ENCODE peak calls at places on chromosomes 1 and 21, in five cellular contexts. One of them, this sample, is unnamed.

GRCh38 chr1:27102707-27103468 is 52.0 kb downstream of the SLC9A1 start:
- DNase-seq in bronchial epithelial cell: peak
- DNase-seq in astrocyte of the spinal cord: peak
- DNase-seq in epithelial cell of proximal tubule: no peak
- DNase-seq in BJ: no peak
- DNase-seq in this sample: peak

GRCh38 chr21:44327603-44327974 is 11.6 kb downstream of the CFAP410 start:
- DNase-seq in BJ: no peak
- DNase-seq in astrocyte of the spinal cord: no peak
- DNase-seq in epithelial cell of proximal tubule: no peak
- DNase-seq in bronchial epithelial cell: no peak
- DNase-seq in this sample: no peak

GRCh38 chr1:219710529-219711194 is 97.8 kb upstream of the ZC3H11B start:
- DNase-seq in epithelial cell of proximal tubule: no peak
- DNase-seq in bronchial epithelial cell: peak
- DNase-seq in astrocyte of the spinal cord: peak
- DNase-seq in BJ: peak
- DNase-seq in this sample: no peak

GRCh38 chr21:21682172-21682571 is 684.0 kb downstream of the NCAM2 start:
- DNase-seq in astrocyte of the spinal cord: peak
- DNase-seq in epithelial cell of proximal tubule: no peak
- DNase-seq in BJ: peak
- DNase-seq in bronchial epithelial cell: no peak
- DNase-seq in this sample: no peak

GRCh38 chr1:224644553-224645154 is 28.5 kb downstream of the CNIH3 start:
- DNase-seq in epithelial cell of proximal tubule: no peak
- DNase-seq in astrocyte of the spinal cord: peak
- DNase-seq in BJ: no peak
- DNase-seq in bronchial epithelial cell: peak
- DNase-seq in this sample: no peak

GRCh38 chr1:240906477-240906876 is 294.5 kb upstream of the GREM2 start:
- DNase-seq in astrocyte of the spinal cord: peak
- DNase-seq in epithelial cell of proximal tubule: no peak
- DNase-seq in BJ: no peak
- DNase-seq in bronchial epithelial cell: no peak
- DNase-seq in this sample: no peak

GRCh38 chr21:46307625-46308024 is 16.0 kb downstream of the C21orf58 start:
- DNase-seq in astrocyte of the spinal cord: peak
- DNase-seq in BJ: peak
- DNase-seq in bronchial epithelial cell: peak
- DNase-seq in epithelial cell of proximal tubule: no peak
- DNase-seq in this sample: no peak

GRCh38 chr1:54803761-54804470 is 2.8 kb upstream of the TTC22 start:
- DNase-seq in bronchial epithelial cell: no peak
- DNase-seq in epithelial cell of proximal tubule: no peak
- DNase-seq in BJ: no peak
- DNase-seq in astrocyte of the spinal cord: no peak
- DNase-seq in this sample: no peak

GRCh38 chr1:54953846-54954245 is 26.6 kb upstream of the TMEM61 start:
- DNase-seq in epithelial cell of proximal tubule: no peak
- DNase-seq in bronchial epithelial cell: peak
- DNase-seq in astrocyte of the spinal cord: no peak
- DNase-seq in BJ: no peak
- DNase-seq in this sample: no peak

GRCh38 chr1:5161372-5161771 is 507.0 kb downstream of the AJAP1 start:
- DNase-seq in astrocyte of the spinal cord: no peak
- DNase-seq in epithelial cell of proximal tubule: no peak
- DNase-seq in bronchial epithelial cell: no peak
- DNase-seq in BJ: no peak
- DNase-seq in this sample: no peak

GRCh38 chr1:222893255-222893654 is 78.4 kb downstream of the DISP1 start:
- DNase-seq in epithelial cell of proximal tubule: no peak
- DNase-seq in BJ: no peak
- DNase-seq in bronchial epithelial cell: peak
- DNase-seq in astrocyte of the spinal cord: no peak
- DNase-seq in this sample: no peak

GRCh38 chr1:117571496-117571895 is 34.4 kb upstream of the TENT5C start:
- DNase-seq in bronchial epithelial cell: no peak
- DNase-seq in astrocyte of the spinal cord: no peak
- DNase-seq in BJ: no peak
- DNase-seq in epithelial cell of proximal tubule: no peak
- DNase-seq in this sample: peak

GRCh38 chr1:174222166-174222949 is 63.0 kb downstream of the RABGAP1L start:
- DNase-seq in BJ: no peak
- DNase-seq in astrocyte of the spinal cord: peak
- DNase-seq in epithelial cell of proximal tubule: peak
- DNase-seq in bronchial epithelial cell: peak
- DNase-seq in this sample: no peak

GRCh38 chr1:178023181-178023618 is 53.3 kb upstream of the SEC16B start:
- DNase-seq in bronchial epithelial cell: no peak
- DNase-seq in BJ: no peak
- DNase-seq in astrocyte of the spinal cord: no peak
- DNase-seq in epithelial cell of proximal tubule: no peak
- DNase-seq in this sample: no peak

GRCh38 chr1:93925206-93925605 is 16.0 kb upstream of the GCLM start:
- DNase-seq in epithelial cell of proximal tubule: no peak
- DNase-seq in BJ: no peak
- DNase-seq in astrocyte of the spinal cord: no peak
- DNase-seq in bronchial epithelial cell: no peak
- DNase-seq in this sample: no peak

GRCh38 chr1:81808760-81809159 is 8.0 kb downstream of the ADGRL2 start:
- DNase-seq in bronchial epithelial cell: no peak
- DNase-seq in epithelial cell of proximal tubule: no peak
- DNase-seq in astrocyte of the spinal cord: no peak
- DNase-seq in BJ: no peak
- DNase-seq in this sample: no peak
- TF ChIP-seq CTCF in bronchial epithelial cell: no peak
- TF ChIP-seq CTCF in epithelial cell of proximal tubule: peak
- TF ChIP-seq CTCF in astrocyte of the spinal cord: no peak
- TF ChIP-seq CTCF in BJ: no peak
- TF ChIP-seq CTCF in this sample: peak

GRCh38 chr1:38991638-38992449 is 768 bp downstream of the AKIRIN1 start:
- DNase-seq in BJ: no peak
- DNase-seq in astrocyte of the spinal cord: no peak
- DNase-seq in epithelial cell of proximal tubule: no peak
- DNase-seq in bronchial epithelial cell: no peak
- DNase-seq in this sample: peak

GRCh38 chr1:38992450-38993111 is 1.5 kb downstream of the AKIRIN1 start:
- DNase-seq in epithelial cell of proximal tubule: no peak
- DNase-seq in bronchial epithelial cell: no peak
- DNase-seq in BJ: no peak
- DNase-seq in astrocyte of the spinal cord: no peak
- DNase-seq in this sample: no peak

GRCh38 chr1:38989979-38990378 is 1.1 kb upstream of the AKIRIN1 start:
- DNase-seq in epithelial cell of proximal tubule: no peak
- DNase-seq in BJ: no peak
- DNase-seq in astrocyte of the spinal cord: no peak
- DNase-seq in bronchial epithelial cell: no peak
- DNase-seq in this sample: no peak

GRCh38 chr1:38990401-38990745 is 703 bp upstream of the AKIRIN1 start:
- DNase-seq in bronchial epithelial cell: peak
- DNase-seq in BJ: no peak
- DNase-seq in astrocyte of the spinal cord: peak
- DNase-seq in epithelial cell of proximal tubule: no peak
- DNase-seq in this sample: no peak

GRCh38 chr1:38990746-38991637 is at the start of gene AKIRIN1:
- DNase-seq in BJ: peak
- DNase-seq in epithelial cell of proximal tubule: peak
- DNase-seq in bronchial epithelial cell: peak
- DNase-seq in astrocyte of the spinal cord: peak
- DNase-seq in this sample: peak
- TF ChIP-seq CTCF in BJ: no peak
- TF ChIP-seq CTCF in epithelial cell of proximal tubule: no peak
- TF ChIP-seq CTCF in bronchial epithelial cell: no peak
- TF ChIP-seq CTCF in astrocyte of the spinal cord: no peak
- TF ChIP-seq CTCF in this sample: no peak

GRCh38 chr1:32828341-32828740 is 10.9 kb downstream of the S100PBP start:
- DNase-seq in BJ: no peak
- DNase-seq in astrocyte of the spinal cord: peak
- DNase-seq in bronchial epithelial cell: no peak
- DNase-seq in epithelial cell of proximal tubule: no peak
- DNase-seq in this sample: no peak
- TF ChIP-seq CTCF in BJ: no peak
- TF ChIP-seq CTCF in astrocyte of the spinal cord: peak
- TF ChIP-seq CTCF in bronchial epithelial cell: no peak
- TF ChIP-seq CTCF in epithelial cell of proximal tubule: no peak
- TF ChIP-seq CTCF in this sample: peak

DNA sequence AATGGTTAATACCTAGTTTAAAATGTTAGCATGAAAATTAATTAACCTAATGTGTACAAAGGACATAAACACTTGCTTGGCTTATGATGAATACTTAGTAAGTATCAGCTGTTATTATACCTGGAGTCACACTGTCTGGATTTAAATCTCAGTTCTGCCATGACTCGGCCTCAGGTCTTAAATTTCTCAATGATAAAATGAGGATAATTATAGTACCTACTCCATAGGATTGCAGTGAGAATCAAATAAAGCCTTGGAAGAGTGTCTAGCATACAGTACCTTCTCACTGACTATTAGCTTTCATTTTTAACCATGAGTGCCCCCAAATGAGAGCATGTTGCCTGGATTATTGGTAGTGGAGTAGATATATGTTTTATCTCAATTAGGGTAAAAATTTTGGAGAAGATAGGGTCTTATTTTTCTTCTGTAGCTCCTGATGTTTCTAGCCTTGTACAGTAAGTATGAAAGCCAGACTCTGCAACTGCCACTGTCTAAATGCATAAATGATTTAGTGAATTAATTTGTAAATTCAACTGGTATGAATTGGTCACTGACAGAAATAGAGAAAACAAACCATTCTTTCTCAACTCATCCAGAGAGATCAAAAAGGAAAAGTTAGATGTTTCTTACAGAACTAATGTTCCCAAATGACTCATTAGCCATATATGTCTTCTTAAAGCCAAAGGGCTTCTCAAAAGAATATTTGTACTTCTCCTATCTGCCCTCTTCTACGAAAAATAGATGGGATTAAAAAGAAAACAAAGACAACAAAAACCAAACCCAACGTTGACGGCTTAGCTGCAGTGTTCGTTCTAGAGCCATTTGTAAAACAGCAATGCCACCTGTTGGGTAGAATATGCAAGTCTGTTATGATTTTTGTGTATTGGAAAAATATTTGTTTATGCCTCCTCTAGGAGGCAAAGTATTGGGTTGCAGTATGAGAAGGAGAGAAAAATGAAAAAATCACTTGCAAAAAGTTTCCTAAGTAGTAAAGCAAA is 53.8 kb upstream of the MROH9 start:
- DNase-seq in BJ: no peak
- DNase-seq in astrocyte of the spinal cord: peak
- DNase-seq in bronchial epithelial cell: peak
- DNase-seq in epithelial cell of proximal tubule: no peak
- DNase-seq in this sample: no peak
- TF ChIP-seq CTCF in BJ: peak
- TF ChIP-seq CTCF in astrocyte of the spinal cord: peak
- TF ChIP-seq CTCF in bronchial epithelial cell: peak
- TF ChIP-seq CTCF in epithelial cell of proximal tubule: peak
- TF ChIP-seq CTCF in this sample: peak

This sample was measured in type B pancreatic cell.